ENCODE peak calls at places on chromosomes 7 and 10, in four cellular contexts. K, J, A and C are unnamed samples.
A peak's percentile ranks its signal among the peaks of the same experiment; 100 is the strongest.

GRCh38 chr10:48285710-48286109 is 11.2 kb upstream of the FRMPD2 start:
- DNase-seq in K (no peak), J (no peak), A (no peak), C (no peak)

GRCh38 chr7:25967278-25968204 is 184.5 kb upstream of the NFE2L3 start:
- DNase-seq in K (no peak), J (no peak), A (no peak), C (no peak)

GRCh38 chr7:18177815-18178660 is 150.4 kb upstream of the PRPS1L1 start:
- DNase-seq in K (peak; percentile 81), J (no peak), A (peak; percentile 39), C (no peak)

GRCh38 chr7:7834761-7835160 is 116.4 kb upstream of the RPA3 start:
- DNase-seq in K (no peak), J (no peak), A (no peak), C (no peak)

GRCh38 chr7:22411977-22412693 is 55.2 kb upstream of the RAPGEF5 start:
- DNase-seq in K (no peak), J (no peak), A (no peak), C (no peak)

GRCh38 chr10:11716704-11717103 is 25.5 kb upstream of the ECHDC3 start:
- DNase-seq in K (no peak), J (no peak), A (no peak), C (no peak)

GRCh38 chr10:58266826-58267712 is 625 bp downstream of the IPMK start:
- DNase-seq in K (peak; percentile 62), J (no peak), A (peak; percentile 70), C (peak; percentile 49)

GRCh38 chr10:64497306-64497705 is 976.1 kb downstream of the REEP3 start:
- DNase-seq in K (no peak), J (no peak), A (no peak), C (no peak)

GRCh38 chr10:7519351-7519750 is 108.5 kb upstream of the SFMBT2 start:
- DNase-seq in K (peak; percentile 16), J (no peak), A (no peak), C (no peak)

GRCh38 chr7:5629941-5630340 is 151.5 kb downstream of the RNF216 start:
- DNase-seq in K (peak; percentile 76), J (peak; percentile 43), A (no peak), C (peak; percentile 64)

GRCh38 chr10:86423739-86424138 is 57.1 kb upstream of the GRID1 start:
- DNase-seq in K (no peak), J (no peak), A (no peak), C (no peak)

GRCh38 chr7:129829677-129830631 is 122.8 kb downstream of the UBE2H start:
- DNase-seq in K (peak; percentile 79), J (no peak), A (peak; percentile 69), C (peak; percentile 12)

GRCh38 chr7:10412426-10413019 is 561.1 kb upstream of the PHF14 start:
- DNase-seq in K (peak; percentile 12), J (peak; percentile 10), A (no peak), C (peak; percentile 49)

GRCh38 chr10:124994573-124995473 is 52.9 kb downstream of the ZRANB1 start:
- DNase-seq in K (no peak), J (no peak), A (peak; percentile 25), C (no peak)

GRCh38 chr7:54632696-54633095 is 90.5 kb downstream of the VSTM2A start:
- DNase-seq in K (no peak), J (no peak), A (no peak), C (no peak)

GRCh38 chr10:118851062-118852035 is 96.6 kb upstream of the CACUL1 start:
- DNase-seq in K (no peak), J (no peak), A (no peak), C (no peak)

GRCh38 chr7:24024689-24025088 is 259.3 kb upstream of the NPY start:
- DNase-seq in K (peak; percentile 9), J (no peak), A (no peak), C (no peak)

GRCh38 chr10:77357611-77358010 is 280.0 kb downstream of the KCNMA1 start:
- DNase-seq in K (peak; percentile 75), J (peak; percentile 57), A (no peak), C (no peak)

GRCh38 chr10:8043569-8044306 is 10.8 kb upstream of the GATA3 start:
- DNase-seq in K (no peak), J (no peak), A (no peak), C (no peak)

GRCh38 chr10:131690805-131691239 is 210.0 kb upstream of the PPP2R2D start:
- DNase-seq in K (no peak), J (no peak), A (no peak), C (no peak)